ENCODE peak calls at places on chromosomes 13 and 19, in eight cellular contexts. One of them, this sample, is unnamed.

GRCh38 chr13:40064154-40064713 is 408.8 kb downstream of the COG6 start:
- DNase-seq in kidney: no peak
- DNase-seq in colonic mucosa: no peak
- DNase-seq in lower leg skin: no peak
- DNase-seq in progenitor cell of endocrine pancreas: no peak
- DNase-seq in K562: no peak
- DNase-seq in omental fat pad: no peak
- DNase-seq in choroid plexus epithelial cell: no peak
- DNase-seq in this sample: no peak

GRCh38 chr19:17757125-17757524 is 5.8 kb downstream of the FCHO1 start:
- DNase-seq in kidney: peak; percentile 80
- DNase-seq in colonic mucosa: peak; percentile 74
- DNase-seq in lower leg skin: peak; percentile 29
- DNase-seq in progenitor cell of endocrine pancreas: no peak
- DNase-seq in K562: no peak
- DNase-seq in omental fat pad: peak; percentile 71
- DNase-seq in choroid plexus epithelial cell: peak; percentile 76
- DNase-seq in this sample: no peak

GRCh38 chr13:106536244-106537034 is 977 bp upstream of the EFNB2 start:
- DNase-seq in kidney: peak; percentile 96
- DNase-seq in colonic mucosa: peak; percentile 96
- DNase-seq in lower leg skin: peak; percentile 76
- DNase-seq in progenitor cell of endocrine pancreas: peak; percentile 86
- DNase-seq in K562: peak; percentile 62
- DNase-seq in omental fat pad: peak; percentile 96
- DNase-seq in choroid plexus epithelial cell: peak; percentile 94
- DNase-seq in this sample: peak; percentile 72

GRCh38 chr13:50071399-50071798 is 56.2 kb downstream of the KCNRG start:
- DNase-seq in kidney: no peak
- DNase-seq in colonic mucosa: no peak
- DNase-seq in lower leg skin: no peak
- DNase-seq in progenitor cell of endocrine pancreas: no peak
- DNase-seq in K562: no peak
- DNase-seq in omental fat pad: no peak
- DNase-seq in choroid plexus epithelial cell: no peak
- DNase-seq in this sample: no peak

GRCh38 chr19:6217752-6218403 is 61.9 kb downstream of the MLLT1 start:
- DNase-seq in kidney: peak; percentile 38
- DNase-seq in colonic mucosa: no peak
- DNase-seq in lower leg skin: no peak
- DNase-seq in progenitor cell of endocrine pancreas: no peak
- DNase-seq in K562: no peak
- DNase-seq in omental fat pad: no peak
- DNase-seq in choroid plexus epithelial cell: no peak
- DNase-seq in this sample: no peak

GRCh38 chr13:94620286-94620896 is 18.7 kb downstream of the GPR180 start:
- DNase-seq in kidney: no peak
- DNase-seq in colonic mucosa: no peak
- DNase-seq in lower leg skin: no peak
- DNase-seq in progenitor cell of endocrine pancreas: no peak
- DNase-seq in K562: peak; percentile 34
- DNase-seq in omental fat pad: no peak
- DNase-seq in choroid plexus epithelial cell: peak; percentile 72
- DNase-seq in this sample: no peak

GRCh38 chr19:12774588-12775555 is at the start of gene HOOK2:
- DNase-seq in kidney: peak; percentile 99
- DNase-seq in colonic mucosa: peak; percentile 98
- DNase-seq in lower leg skin: peak; percentile 86
- DNase-seq in progenitor cell of endocrine pancreas: peak; percentile 94
- DNase-seq in K562: peak; percentile 71
- DNase-seq in omental fat pad: no peak
- DNase-seq in choroid plexus epithelial cell: no peak
- DNase-seq in this sample: no peak

GRCh38 chr19:5392476-5392875 is 51.9 kb upstream of the PTPRS start:
- DNase-seq in kidney: no peak
- DNase-seq in colonic mucosa: no peak
- DNase-seq in lower leg skin: no peak
- DNase-seq in progenitor cell of endocrine pancreas: no peak
- DNase-seq in K562: no peak
- DNase-seq in omental fat pad: no peak
- DNase-seq in choroid plexus epithelial cell: no peak
- DNase-seq in this sample: no peak

GRCh38 chr13:42417624-42418023 is 145.7 kb downstream of the AKAP11 start:
- DNase-seq in kidney: no peak
- DNase-seq in colonic mucosa: no peak
- DNase-seq in lower leg skin: no peak
- DNase-seq in progenitor cell of endocrine pancreas: no peak
- DNase-seq in K562: no peak
- DNase-seq in omental fat pad: no peak
- DNase-seq in choroid plexus epithelial cell: no peak
- DNase-seq in this sample: no peak

GRCh38 chr19:56312787-56313343 is 1.8 kb downstream of the ZSCAN5A start:
- DNase-seq in kidney: no peak
- DNase-seq in colonic mucosa: no peak
- DNase-seq in lower leg skin: no peak
- DNase-seq in progenitor cell of endocrine pancreas: no peak
- DNase-seq in K562: no peak
- DNase-seq in omental fat pad: no peak
- DNase-seq in choroid plexus epithelial cell: no peak
- DNase-seq in this sample: no peak

GRCh38 chr19:55609326-55609725 is 3.9 kb downstream of the ZNF865 start:
- DNase-seq in kidney: no peak
- DNase-seq in colonic mucosa: no peak
- DNase-seq in lower leg skin: no peak
- DNase-seq in progenitor cell of endocrine pancreas: no peak
- DNase-seq in K562: no peak
- DNase-seq in omental fat pad: no peak
- DNase-seq in choroid plexus epithelial cell: no peak
- DNase-seq in this sample: no peak

GRCh38 chr13:33079960-33080359 is 63.7 kb downstream of the KL start:
- DNase-seq in kidney: no peak
- DNase-seq in colonic mucosa: no peak
- DNase-seq in lower leg skin: no peak
- DNase-seq in progenitor cell of endocrine pancreas: no peak
- DNase-seq in K562: no peak
- DNase-seq in omental fat pad: no peak
- DNase-seq in choroid plexus epithelial cell: no peak
- DNase-seq in this sample: no peak

DNA sequence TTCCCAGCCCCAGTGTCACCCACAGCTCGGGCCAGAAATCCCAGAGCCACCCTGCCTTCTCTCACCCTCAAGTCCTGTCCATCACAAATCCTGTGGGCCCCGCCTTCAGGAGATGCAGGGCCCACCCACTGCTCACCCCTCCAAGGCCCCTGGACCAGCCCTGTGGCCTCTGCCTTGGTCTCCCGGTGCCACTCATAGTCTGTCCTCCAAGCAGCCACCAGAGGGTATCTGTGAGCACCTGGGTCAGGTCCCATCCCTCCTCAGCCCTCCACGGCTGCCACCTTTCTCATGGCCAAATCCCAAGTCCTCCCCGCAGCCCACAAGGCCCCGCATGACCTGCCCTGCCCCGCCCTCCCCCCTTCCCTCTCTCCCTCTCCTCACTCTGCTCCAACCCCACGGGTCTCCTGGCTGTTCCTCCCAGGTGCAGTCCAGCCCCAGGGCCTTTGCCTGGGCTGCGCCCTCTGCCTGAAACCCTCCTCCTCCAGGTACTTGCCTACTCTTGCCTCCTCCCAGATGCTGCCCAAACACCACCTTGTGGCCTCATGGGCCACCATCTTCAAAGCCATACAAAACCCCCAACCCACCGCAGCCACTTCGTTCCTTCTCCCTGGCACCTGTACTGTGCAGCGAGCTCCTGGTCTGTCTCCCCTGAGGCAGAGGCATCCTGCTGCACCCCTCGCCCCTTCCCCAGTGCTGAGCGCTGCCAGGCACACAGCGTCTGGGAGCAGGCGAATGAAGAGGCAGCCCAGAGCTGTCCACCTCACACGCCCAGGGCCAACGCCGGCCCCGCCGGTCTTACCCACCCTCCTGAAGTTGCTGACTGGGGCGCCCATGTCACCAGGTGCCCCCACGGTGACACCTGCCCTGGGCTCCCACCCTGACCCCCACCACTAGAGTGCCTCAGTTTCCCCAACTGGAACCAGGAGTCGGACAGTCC is 13.2 kb upstream of the UQCR11 start:
- DNase-seq in kidney: peak; percentile 63
- DNase-seq in colonic mucosa: peak; percentile 51
- DNase-seq in lower leg skin: no peak
- DNase-seq in progenitor cell of endocrine pancreas: no peak
- DNase-seq in K562: peak; percentile 64
- DNase-seq in omental fat pad: no peak
- DNase-seq in choroid plexus epithelial cell: peak; percentile 26
- DNase-seq in this sample: no peak
- TF ChIP-seq CTCF in kidney: peak; percentile 14
- TF ChIP-seq CTCF in colonic mucosa: peak; percentile 32
- TF ChIP-seq CTCF in lower leg skin: no peak
- TF ChIP-seq CTCF in progenitor cell of endocrine pancreas: peak; percentile 51
- TF ChIP-seq CTCF in K562: peak; percentile 43
- TF ChIP-seq CTCF in omental fat pad: no peak
- TF ChIP-seq CTCF in choroid plexus epithelial cell: peak; percentile 53
- TF ChIP-seq CTCF in this sample: peak; percentile 17

GRCh38 chr19:45713141-45713540 is 17.6 kb downstream of the FBXO46 start:
- DNase-seq in kidney: peak; percentile 74
- DNase-seq in colonic mucosa: no peak
- DNase-seq in lower leg skin: no peak
- DNase-seq in progenitor cell of endocrine pancreas: no peak
- DNase-seq in K562: no peak
- DNase-seq in omental fat pad: no peak
- DNase-seq in choroid plexus epithelial cell: no peak
- DNase-seq in this sample: no peak

GRCh38 chr19:45716314-45717130 is 14.2 kb downstream of the FBXO46 start:
- DNase-seq in kidney: no peak
- DNase-seq in colonic mucosa: peak; percentile 44
- DNase-seq in lower leg skin: peak; percentile 42
- DNase-seq in progenitor cell of endocrine pancreas: no peak
- DNase-seq in K562: peak; percentile 31
- DNase-seq in omental fat pad: no peak
- DNase-seq in choroid plexus epithelial cell: peak; percentile 46
- DNase-seq in this sample: no peak

GRCh38 chr19:45715139-45715538 is 15.6 kb downstream of the FBXO46 start:
- DNase-seq in kidney: no peak
- DNase-seq in colonic mucosa: no peak
- DNase-seq in lower leg skin: no peak
- DNase-seq in progenitor cell of endocrine pancreas: no peak
- DNase-seq in K562: no peak
- DNase-seq in omental fat pad: no peak
- DNase-seq in choroid plexus epithelial cell: no peak
- DNase-seq in this sample: no peak

GRCh38 chr19:45717983-45718650 is 12.6 kb downstream of the FBXO46 start:
- DNase-seq in kidney: no peak
- DNase-seq in colonic mucosa: no peak
- DNase-seq in lower leg skin: no peak
- DNase-seq in progenitor cell of endocrine pancreas: no peak
- DNase-seq in K562: no peak
- DNase-seq in omental fat pad: no peak
- DNase-seq in choroid plexus epithelial cell: peak; percentile 42
- DNase-seq in this sample: no peak

DNA sequence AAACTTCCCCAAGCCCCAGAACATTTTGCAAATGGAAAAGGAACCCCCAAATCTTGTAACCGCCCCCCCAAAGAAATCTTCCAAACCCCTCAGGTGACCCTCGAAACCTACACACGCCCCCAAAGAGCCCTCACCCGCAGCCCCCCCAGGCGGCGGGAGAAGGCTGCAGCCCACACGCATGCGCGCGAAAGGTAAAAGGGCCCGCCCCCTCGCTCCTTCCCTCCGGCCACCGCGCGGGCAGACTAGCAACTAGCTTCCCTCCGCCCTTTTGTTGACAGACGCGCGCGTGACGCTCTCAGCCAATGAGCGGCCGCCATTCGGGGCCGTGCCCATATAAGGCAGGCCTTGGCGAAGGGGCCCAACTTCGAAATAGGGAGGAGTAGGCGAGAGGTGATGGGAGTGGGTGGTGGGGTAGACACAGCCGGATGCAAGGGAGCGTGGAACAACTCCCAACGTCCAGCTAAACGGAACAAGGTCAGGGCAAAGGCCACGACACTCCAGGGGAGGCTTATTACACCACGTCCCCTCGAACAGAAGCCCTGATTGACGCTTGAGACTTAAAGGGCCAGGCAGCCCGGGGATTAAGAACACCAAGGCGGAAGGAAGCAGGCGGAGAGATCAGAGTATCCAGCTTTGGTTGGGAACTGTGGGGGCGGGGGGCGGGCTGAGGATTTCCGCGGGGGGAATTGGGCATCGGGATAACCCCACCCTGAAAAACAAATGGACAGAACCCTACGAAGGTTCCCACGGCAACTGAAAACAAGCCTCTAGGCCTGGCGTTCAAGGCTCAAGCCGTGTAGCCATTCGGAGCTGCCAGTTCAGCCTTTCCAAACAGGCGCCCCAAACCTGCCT is 13.3 kb downstream of the FBXO46 start:
- DNase-seq in kidney: peak; percentile 100
- DNase-seq in colonic mucosa: peak; percentile 99
- DNase-seq in lower leg skin: peak; percentile 98
- DNase-seq in progenitor cell of endocrine pancreas: peak; percentile 98
- DNase-seq in K562: peak; percentile 97
- DNase-seq in omental fat pad: peak; percentile 86
- DNase-seq in choroid plexus epithelial cell: peak; percentile 100
- DNase-seq in this sample: peak; percentile 99
- TF ChIP-seq CTCF in kidney: no peak
- TF ChIP-seq CTCF in colonic mucosa: no peak
- TF ChIP-seq CTCF in lower leg skin: no peak
- TF ChIP-seq CTCF in progenitor cell of endocrine pancreas: no peak
- TF ChIP-seq CTCF in K562: no peak
- TF ChIP-seq CTCF in omental fat pad: no peak
- TF ChIP-seq CTCF in choroid plexus epithelial cell: peak; percentile 36
- TF ChIP-seq CTCF in this sample: no peak

DNA sequence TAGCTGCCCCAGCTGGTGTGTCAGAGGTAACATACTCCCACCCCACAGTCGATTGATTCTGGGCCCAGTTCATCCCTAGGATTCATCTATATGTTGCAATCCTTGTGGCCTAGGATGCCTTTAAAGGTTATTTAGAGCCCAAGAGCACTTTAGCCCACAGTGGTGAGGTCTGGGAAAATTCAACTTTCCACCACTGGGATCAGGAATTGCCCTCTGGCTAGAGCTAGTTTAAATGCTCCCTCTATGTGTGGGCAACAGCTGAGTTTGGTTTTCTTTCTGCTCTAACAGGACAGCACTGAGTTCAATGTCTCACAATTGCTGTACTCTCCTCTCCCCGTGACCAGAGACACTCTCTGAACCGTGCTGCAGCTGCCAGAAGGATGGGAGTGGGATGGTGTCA is 201.2 kb upstream of the SERP2 start:
- DNase-seq in kidney: no peak
- DNase-seq in colonic mucosa: no peak
- DNase-seq in lower leg skin: no peak
- DNase-seq in progenitor cell of endocrine pancreas: no peak
- DNase-seq in K562: no peak
- DNase-seq in omental fat pad: no peak
- DNase-seq in choroid plexus epithelial cell: no peak
- DNase-seq in this sample: no peak
- TF ChIP-seq CTCF in kidney: no peak
- TF ChIP-seq CTCF in colonic mucosa: no peak
- TF ChIP-seq CTCF in lower leg skin: no peak
- TF ChIP-seq CTCF in progenitor cell of endocrine pancreas: no peak
- TF ChIP-seq CTCF in K562: no peak
- TF ChIP-seq CTCF in omental fat pad: no peak
- TF ChIP-seq CTCF in choroid plexus epithelial cell: no peak
- TF ChIP-seq CTCF in this sample: no peak

GRCh38 chr19:2207991-2208860 is 27.9 kb downstream of the PLEKHJ1 start:
- DNase-seq in kidney: no peak
- DNase-seq in colonic mucosa: peak; percentile 73
- DNase-seq in lower leg skin: peak; percentile 88
- DNase-seq in progenitor cell of endocrine pancreas: no peak
- DNase-seq in K562: peak; percentile 57
- DNase-seq in omental fat pad: no peak
- DNase-seq in choroid plexus epithelial cell: peak; percentile 53
- DNase-seq in this sample: no peak
- TF ChIP-seq CTCF in kidney: no peak
- TF ChIP-seq CTCF in colonic mucosa: no peak
- TF ChIP-seq CTCF in lower leg skin: no peak
- TF ChIP-seq CTCF in progenitor cell of endocrine pancreas: no peak
- TF ChIP-seq CTCF in K562: peak; percentile 42
- TF ChIP-seq CTCF in omental fat pad: no peak
- TF ChIP-seq CTCF in choroid plexus epithelial cell: peak; percentile 39
- TF ChIP-seq CTCF in this sample: no peak

This sample was measured in CD14-positive monocyte.